ENCODE peak calls at places on chromosomes 12 and 14, in five cellular contexts. One of them, this sample, is unnamed.

GRCh38 chr12:70849265-70849960 is 71.1 kb downstream of the PTPRR start:
- DNase-seq in adrenal gland: no peak
- DNase-seq in lower lobe of right lung: no peak
- DNase-seq in ovary: no peak
- DNase-seq in PC-3: peak; percentile 61
- DNase-seq in this sample: no peak

GRCh38 chr12:41058266-41058665 is 129.9 kb upstream of the PDZRN4 start:
- DNase-seq in PC-3: no peak
- DNase-seq in adrenal gland: no peak
- DNase-seq in lower lobe of right lung: no peak
- DNase-seq in ovary: no peak
- DNase-seq in this sample: no peak

GRCh38 chr12:117009759-117010158 is 89.5 kb downstream of the TESC start:
- DNase-seq in PC-3: no peak
- DNase-seq in lower lobe of right lung: no peak
- DNase-seq in adrenal gland: no peak
- DNase-seq in ovary: no peak
- DNase-seq in this sample: no peak

GRCh38 chr14:77124345-77125274 is 17.0 kb downstream of the ZDHHC22 start:
- DNase-seq in ovary: no peak
- DNase-seq in adrenal gland: peak; percentile 16
- DNase-seq in lower lobe of right lung: peak; percentile 68
- DNase-seq in PC-3: peak; percentile 38
- DNase-seq in this sample: peak; percentile 53

GRCh38 chr12:15603461-15604085 is 185.6 kb downstream of the EPS8 start:
- DNase-seq in lower lobe of right lung: no peak
- DNase-seq in ovary: no peak
- DNase-seq in adrenal gland: no peak
- DNase-seq in PC-3: no peak
- DNase-seq in this sample: no peak

GRCh38 chr14:81172881-81173280 is 47.9 kb downstream of the GTF2A1 start:
- DNase-seq in ovary: no peak
- DNase-seq in adrenal gland: no peak
- DNase-seq in PC-3: no peak
- DNase-seq in lower lobe of right lung: no peak
- DNase-seq in this sample: no peak

GRCh38 chr14:42504433-42504832 is 897.8 kb downstream of the LRFN5 start:
- DNase-seq in lower lobe of right lung: no peak
- DNase-seq in adrenal gland: no peak
- DNase-seq in PC-3: no peak
- DNase-seq in ovary: no peak
- DNase-seq in this sample: no peak

GRCh38 chr12:685388-685787 is 22.1 kb upstream of the NINJ2 start:
- DNase-seq in PC-3: no peak
- DNase-seq in lower lobe of right lung: no peak
- DNase-seq in adrenal gland: no peak
- DNase-seq in ovary: no peak
- DNase-seq in this sample: peak; percentile 64

GRCh38 chr12:54037360-54038259 is 4.8 kb downstream of the HOXC5 start:
- DNase-seq in ovary: no peak
- DNase-seq in adrenal gland: no peak
- DNase-seq in lower lobe of right lung: no peak
- DNase-seq in PC-3: no peak
- DNase-seq in this sample: no peak

GRCh38 chr12:71719647-71720370 is 33.9 kb downstream of the TMEM19 start:
- DNase-seq in PC-3: peak; percentile 63
- DNase-seq in adrenal gland: no peak
- DNase-seq in lower lobe of right lung: no peak
- DNase-seq in ovary: no peak
- DNase-seq in this sample: no peak

GRCh38 chr14:71652368-71652767 is 279.9 kb upstream of the RGS6 start:
- DNase-seq in ovary: no peak
- DNase-seq in PC-3: no peak
- DNase-seq in lower lobe of right lung: no peak
- DNase-seq in adrenal gland: no peak
- DNase-seq in this sample: no peak

GRCh38 chr12:15192721-15193120 is 28.5 kb downstream of the RERG start:
- DNase-seq in adrenal gland: no peak
- DNase-seq in ovary: no peak
- DNase-seq in lower lobe of right lung: no peak
- DNase-seq in PC-3: no peak
- DNase-seq in this sample: no peak

GRCh38 chr12:103799504-103800251 is 41.4 kb downstream of the NT5DC3 start:
- DNase-seq in lower lobe of right lung: no peak
- DNase-seq in PC-3: peak; percentile 69
- DNase-seq in adrenal gland: peak; percentile 66
- DNase-seq in ovary: no peak
- DNase-seq in this sample: no peak

DNA sequence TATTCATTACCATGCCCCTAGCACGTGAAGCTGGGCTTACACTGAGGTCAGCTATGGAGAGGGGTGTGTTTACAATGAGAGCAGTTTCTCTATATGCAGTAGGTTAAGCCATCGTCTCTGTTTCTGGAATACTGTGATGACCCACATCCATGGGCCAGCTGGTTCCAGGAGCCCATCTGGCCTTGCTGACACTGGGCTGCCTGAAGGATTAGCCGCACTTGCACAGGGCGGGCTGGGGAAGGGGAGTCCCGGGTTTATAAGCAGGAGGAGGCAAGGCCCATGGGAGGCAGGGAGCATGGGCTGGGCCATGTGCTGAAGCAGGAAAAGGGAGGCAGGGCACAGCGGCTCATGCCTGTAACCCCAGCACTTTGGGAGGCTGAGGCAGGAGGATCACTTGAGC is 198.0 kb upstream of the PRMT8 start:
- DNase-seq in ovary: no peak
- DNase-seq in lower lobe of right lung: no peak
- DNase-seq in adrenal gland: no peak
- DNase-seq in PC-3: no peak
- DNase-seq in this sample: no peak
- H3K27me3 ChIP-seq in ovary: no peaks in the 10 kb centered on the region
- H3K27me3 ChIP-seq in lower lobe of right lung: no peaks in the 10 kb centered on the region
- H3K27me3 ChIP-seq in adrenal gland: no peaks in the 10 kb centered on the region
- H3K27me3 ChIP-seq in PC-3: no peaks in the 10 kb centered on the region
- H3K27me3 ChIP-seq in this sample: no peaks in the 10 kb centered on the region

DNA sequence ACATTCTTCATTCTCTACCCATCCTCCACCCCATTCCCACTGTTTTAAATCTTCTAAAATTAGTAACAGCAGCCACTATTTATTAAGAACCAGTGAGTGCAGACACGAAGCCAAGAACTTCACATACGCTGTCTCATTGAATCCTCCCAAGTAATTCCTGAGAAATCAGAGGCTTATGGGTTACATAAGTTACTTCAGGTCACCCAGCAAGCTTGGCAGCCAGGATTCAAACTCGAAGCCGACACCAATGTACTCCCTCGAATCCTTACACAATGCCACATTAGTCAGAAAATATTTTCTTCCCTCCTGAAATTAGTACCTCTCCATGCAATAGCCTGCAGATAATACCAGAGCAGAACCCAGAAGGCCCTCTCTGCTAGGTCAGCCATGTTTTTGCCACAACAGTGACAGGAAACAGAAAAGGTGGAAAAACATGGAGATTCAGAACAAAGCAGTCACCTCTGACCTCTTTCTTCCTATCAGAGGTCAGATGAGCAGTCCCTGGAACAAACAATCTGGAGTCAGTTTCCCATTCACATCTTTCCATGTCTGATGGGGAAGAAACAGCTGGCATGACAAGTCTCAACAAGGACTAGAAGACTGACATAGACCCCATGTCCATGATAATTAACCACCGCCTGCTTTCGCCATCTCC is 16.4 kb downstream of the NID2 start:
- DNase-seq in adrenal gland: no peak
- DNase-seq in PC-3: no peak
- DNase-seq in lower lobe of right lung: no peak
- DNase-seq in ovary: peak; percentile 33
- DNase-seq in this sample: no peak
- H3K4me1 ChIP-seq in adrenal gland: no peaks in the 10 kb centered on the region
- H3K4me1 ChIP-seq in PC-3: peaks cover 18% of the 10 kb centered on the region
- H3K4me1 ChIP-seq in lower lobe of right lung: peaks cover 8% of the 10 kb centered on the region
- H3K4me1 ChIP-seq in ovary: peaks cover 36% of the 10 kb centered on the region
- H3K4me1 ChIP-seq in this sample: peaks cover 33% of the 10 kb centered on the region

GRCh38 chr12:114400925-114401324 is 5.0 kb downstream of the TBX5 start:
- DNase-seq in PC-3: no peak
- DNase-seq in ovary: no peak
- DNase-seq in lower lobe of right lung: no peak
- DNase-seq in adrenal gland: no peak
- DNase-seq in this sample: peak; percentile 87
- H3K4me3 ChIP-seq in PC-3: no peak overlapping the region
- H3K4me3 ChIP-seq in ovary: no peak overlapping the region
- H3K4me3 ChIP-seq in lower lobe of right lung: peak overlapping the region; percentile 60
- H3K4me3 ChIP-seq in adrenal gland: no peak overlapping the region
- H3K4me3 ChIP-seq in this sample: peak overlapping the region; percentile 83

GRCh38 chr12:52703424-52703823 is at the start of gene KRT77:
- DNase-seq in lower lobe of right lung: no peak
- DNase-seq in adrenal gland: no peak
- DNase-seq in ovary: no peak
- DNase-seq in PC-3: no peak
- DNase-seq in this sample: no peak

GRCh38 chr12:52701281-52701680 is 2.0 kb downstream of the KRT77 start:
- DNase-seq in PC-3: no peak
- DNase-seq in adrenal gland: no peak
- DNase-seq in lower lobe of right lung: no peak
- DNase-seq in ovary: no peak
- DNase-seq in this sample: no peak

GRCh38 chr12:52703878-52704277 is 554 bp upstream of the KRT77 start:
- DNase-seq in adrenal gland: no peak
- DNase-seq in PC-3: no peak
- DNase-seq in lower lobe of right lung: no peak
- DNase-seq in ovary: no peak
- DNase-seq in this sample: no peak

GRCh38 chr12:52699960-52700359 is 3.4 kb downstream of the KRT77 start:
- DNase-seq in lower lobe of right lung: no peak
- DNase-seq in PC-3: no peak
- DNase-seq in adrenal gland: no peak
- DNase-seq in ovary: no peak
- DNase-seq in this sample: no peak

DNA sequence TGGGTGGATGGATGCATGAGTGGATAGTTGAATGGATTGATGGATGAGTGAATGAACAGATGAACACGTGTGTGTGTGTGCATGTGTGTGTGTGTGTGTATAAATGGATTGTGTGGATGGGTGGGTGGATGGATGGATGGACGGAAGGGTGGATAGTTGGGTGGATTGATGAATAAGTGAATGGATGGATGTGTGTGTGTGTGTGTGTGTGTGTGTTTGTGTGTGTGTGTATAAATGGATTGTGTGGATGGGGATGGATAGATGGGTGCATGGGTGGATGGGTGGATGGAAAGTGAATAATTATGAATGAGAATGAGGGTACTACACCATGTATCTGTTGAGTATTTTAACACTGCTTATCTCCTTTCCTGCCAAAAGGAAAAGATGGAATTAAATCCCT is 986 bp downstream of the KRT77 start:
- DNase-seq in adrenal gland: no peak
- DNase-seq in lower lobe of right lung: no peak
- DNase-seq in ovary: no peak
- DNase-seq in PC-3: no peak
- DNase-seq in this sample: no peak
- H3K27me3 ChIP-seq in adrenal gland: peaks cover 3% of the 10 kb centered on the region
- H3K27me3 ChIP-seq in lower lobe of right lung: peaks cover 24% of the 10 kb centered on the region
- H3K27me3 ChIP-seq in ovary: no peaks in the 10 kb centered on the region
- H3K27me3 ChIP-seq in PC-3: peaks cover 30% of the 10 kb centered on the region
- H3K27me3 ChIP-seq in this sample: no peaks in the 10 kb centered on the region